ENCODE peak calls at places on chromosomes 2 and 18, in eight cellular contexts. One of them, this sample, is unnamed.

GRCh38 chr2:240137596-240138274 is 1.6 kb upstream of the COPS9 start:
- DNase-seq in epithelial cell of proximal tubule: no peak
- DNase-seq in endodermal cell: peak
- DNase-seq in NCI-H1930: no peak
- DNase-seq in GM20000: no peak
- DNase-seq in smooth muscle cell of the brain vasculature: no peak
- DNase-seq in HTR-8/SVneo: no peak
- DNase-seq in small intestine: no peak
- DNase-seq in this sample: peak

GRCh38 chr2:218397502-218398436 is 1.9 kb upstream of the CTDSP1 start:
- DNase-seq in epithelial cell of proximal tubule: no peak
- DNase-seq in endodermal cell: peak
- DNase-seq in NCI-H1930: no peak
- DNase-seq in GM20000: peak
- DNase-seq in smooth muscle cell of the brain vasculature: no peak
- DNase-seq in HTR-8/SVneo: peak
- DNase-seq in small intestine: peak
- DNase-seq in this sample: peak

GRCh38 chr2:170123593-170123992 is 54.4 kb upstream of the MYO3B start:
- DNase-seq in epithelial cell of proximal tubule: no peak
- DNase-seq in endodermal cell: peak
- DNase-seq in NCI-H1930: no peak
- DNase-seq in GM20000: no peak
- DNase-seq in smooth muscle cell of the brain vasculature: no peak
- DNase-seq in HTR-8/SVneo: no peak
- DNase-seq in small intestine: no peak
- DNase-seq in this sample: no peak

GRCh38 chr2:42100696-42101585 is 53.1 kb downstream of the PKDCC start:
- DNase-seq in epithelial cell of proximal tubule: no peak
- DNase-seq in endodermal cell: peak
- DNase-seq in NCI-H1930: no peak
- DNase-seq in GM20000: peak
- DNase-seq in smooth muscle cell of the brain vasculature: no peak
- DNase-seq in HTR-8/SVneo: no peak
- DNase-seq in small intestine: peak
- DNase-seq in this sample: peak

GRCh38 chr18:79620586-79621165 is 58.9 kb upstream of the CTDP1 start:
- DNase-seq in epithelial cell of proximal tubule: no peak
- DNase-seq in endodermal cell: no peak
- DNase-seq in NCI-H1930: no peak
- DNase-seq in GM20000: no peak
- DNase-seq in smooth muscle cell of the brain vasculature: no peak
- DNase-seq in HTR-8/SVneo: no peak
- DNase-seq in small intestine: no peak
- DNase-seq in this sample: no peak

GRCh38 chr2:7093376-7093775 is 176.2 kb downstream of the RNF144A start:
- DNase-seq in epithelial cell of proximal tubule: no peak
- DNase-seq in endodermal cell: no peak
- DNase-seq in NCI-H1930: no peak
- DNase-seq in GM20000: no peak
- DNase-seq in smooth muscle cell of the brain vasculature: no peak
- DNase-seq in HTR-8/SVneo: no peak
- DNase-seq in small intestine: no peak
- DNase-seq in this sample: no peak

GRCh38 chr2:176174850-176175728 is 13.4 kb upstream of the HOXD1 start:
- DNase-seq in epithelial cell of proximal tubule: no peak
- DNase-seq in endodermal cell: peak
- DNase-seq in NCI-H1930: no peak
- DNase-seq in GM20000: no peak
- DNase-seq in smooth muscle cell of the brain vasculature: no peak
- DNase-seq in HTR-8/SVneo: no peak
- DNase-seq in small intestine: no peak
- DNase-seq in this sample: peak

GRCh38 chr18:37314534-37314933 is 251.1 kb downstream of the CELF4 start:
- DNase-seq in epithelial cell of proximal tubule: no peak
- DNase-seq in endodermal cell: peak
- DNase-seq in NCI-H1930: no peak
- DNase-seq in GM20000: no peak
- DNase-seq in smooth muscle cell of the brain vasculature: no peak
- DNase-seq in HTR-8/SVneo: no peak
- DNase-seq in small intestine: no peak
- DNase-seq in this sample: peak

GRCh38 chr2:152171733-152172132 is 3.8 kb downstream of the STAM2 start:
- DNase-seq in epithelial cell of proximal tubule: no peak
- DNase-seq in endodermal cell: no peak
- DNase-seq in NCI-H1930: no peak
- DNase-seq in GM20000: no peak
- DNase-seq in smooth muscle cell of the brain vasculature: no peak
- DNase-seq in HTR-8/SVneo: no peak
- DNase-seq in small intestine: peak
- DNase-seq in this sample: no peak

GRCh38 chr2:133264951-133265949 is 303.0 kb downstream of the NCKAP5 start:
- DNase-seq in epithelial cell of proximal tubule: no peak
- DNase-seq in endodermal cell: peak
- DNase-seq in NCI-H1930: no peak
- DNase-seq in GM20000: no peak
- DNase-seq in smooth muscle cell of the brain vasculature: no peak
- DNase-seq in HTR-8/SVneo: peak
- DNase-seq in small intestine: no peak
- DNase-seq in this sample: peak

GRCh38 chr18:2050702-2051201 is 520.6 kb downstream of the METTL4 start:
- DNase-seq in epithelial cell of proximal tubule: peak
- DNase-seq in endodermal cell: no peak
- DNase-seq in NCI-H1930: no peak
- DNase-seq in GM20000: no peak
- DNase-seq in smooth muscle cell of the brain vasculature: no peak
- DNase-seq in HTR-8/SVneo: no peak
- DNase-seq in small intestine: no peak
- DNase-seq in this sample: no peak

GRCh38 chr18:13313006-13313661 is 94.6 kb downstream of the LDLRAD4 start:
- DNase-seq in epithelial cell of proximal tubule: no peak
- DNase-seq in endodermal cell: no peak
- DNase-seq in NCI-H1930: no peak
- DNase-seq in GM20000: no peak
- DNase-seq in smooth muscle cell of the brain vasculature: no peak
- DNase-seq in HTR-8/SVneo: no peak
- DNase-seq in small intestine: no peak
- DNase-seq in this sample: no peak

GRCh38 chr18:79911009-79911870 is 40.2 kb downstream of the SLC66A2 start:
- DNase-seq in epithelial cell of proximal tubule: no peak
- DNase-seq in endodermal cell: peak
- DNase-seq in NCI-H1930: no peak
- DNase-seq in GM20000: no peak
- DNase-seq in smooth muscle cell of the brain vasculature: no peak
- DNase-seq in HTR-8/SVneo: no peak
- DNase-seq in small intestine: no peak
- DNase-seq in this sample: peak